ENCODE peak calls at places on chromosomes 12 and 14, in five cellular contexts. M, U, V, J and P are unnamed samples. For H3K4me1, the result is how much of the 10 kb centered on the place peaks cover.

GRCh38 chr14:26702721-26703250 is 105.0 kb upstream of the NOVA1 start:
- DNase-seq in U (peak), M (no peak), V (peak), J (no peak), P (peak)

GRCh38 chr12:48542300-48542928 is 17.0 kb downstream of the OR8S1 start:
- DNase-seq in V (peak), M (no peak), U (peak), J (peak), P (peak)

GRCh38 chr12:41983896-41984295 is 160.8 kb downstream of the GXYLT1 start:
- DNase-seq in J (no peak), M (peak), U (no peak), V (no peak), P (no peak)

GRCh38 chr14:44893535-44893934 is 68.2 kb downstream of the KLHL28 start:
- DNase-seq in M (no peak), J (no peak), U (no peak), V (no peak), P (no peak)

GRCh38 chr12:103422328-103422727 is 73.4 kb downstream of the C12orf42 start:
- DNase-seq in J (no peak), V (no peak), M (no peak), U (no peak), P (no peak)

GRCh38 chr14:24058260-24058950 is 6.6 kb downstream of the CARMIL3 start:
- DNase-seq in J (no peak), U (peak), M (peak), V (peak), P (peak)

GRCh38 chr12:20525064-20525610 is 156.8 kb downstream of the PDE3A start:
- DNase-seq in V (no peak), U (peak), J (no peak), M (no peak), P (no peak)

GRCh38 chr12:112381421-112381897 is 772 bp downstream of the HECTD4 start:
- DNase-seq in V (peak), J (no peak), U (no peak), M (no peak), P (peak)

GRCh38 chr12:19390208-19390607 is 49.1 kb upstream of the AEBP2 start:
- DNase-seq in J (no peak), M (no peak), U (no peak), V (no peak), P (peak)

GRCh38 chr14:49497725-49498348 is 88.3 kb downstream of the RPS29 start:
- DNase-seq in U (peak), M (peak), J (peak), V (peak), P (peak)

GRCh38 chr12:113555226-113555625 is 83.6 kb upstream of the LHX5 start:
- DNase-seq in M (no peak), V (no peak), J (no peak), U (no peak), P (peak)

GRCh38 chr12:108671110-108671509 is 37.4 kb upstream of the SELPLG start:
- DNase-seq in M (no peak), U (no peak), V (no peak), J (no peak), P (no peak)

GRCh38 chr12:10722905-10723866 is at the start of gene YBX3:
- DNase-seq in M (peak), V (peak), U (peak), J (peak), P (peak)

GRCh38 chr14:94540031-94540794 is 21.0 kb upstream of the SERPINA4 start:
- DNase-seq in V (peak), M (no peak), U (peak), J (no peak), P (no peak)

GRCh38 chr12:27711312-27711682 is 665 bp downstream of the MRPS35 start:
- DNase-seq in M (no peak), J (no peak), V (no peak), U (peak), P (peak)

GRCh38 chr14:21408152-21408551 is 24.3 kb upstream of the SUPT16H start:
- DNase-seq in V (peak), U (peak), M (no peak), J (no peak), P (peak)

GRCh38 chr12:62123721-62124203 is 136.4 kb upstream of the USP15 start:
- DNase-seq in V (peak), M (peak), U (peak), J (peak), P (peak)

GRCh38 chr14:104230946-104231345 is 92.6 kb downstream of the KIF26A start:
- DNase-seq in M (no peak), U (no peak), J (no peak), V (no peak), P (no peak)
- H3K4me1 ChIP-seq in M (under half), U (under half), J (under half), V (under half), P (under half)

GRCh38 chr14:52042371-52043037 is 26.4 kb downstream of the NID2 start:
- DNase-seq in V (no peak), U (no peak), J (no peak), M (no peak), P (no peak)

GRCh38 chr14:52046376-52046917 is 22.4 kb downstream of the NID2 start:
- DNase-seq in V (peak), U (no peak), J (no peak), M (no peak), P (no peak)

GRCh38 chr14:52048132-52048531 is 20.7 kb downstream of the NID2 start:
- DNase-seq in J (no peak), M (no peak), U (no peak), V (no peak), P (no peak)

GRCh38 chr14:52043690-52044089 is 25.2 kb downstream of the NID2 start:
- DNase-seq in U (peak), J (peak), M (peak), V (peak), P (peak)

GRCh38 chr14:52044791-52045522 is 23.9 kb downstream of the NID2 start:
- DNase-seq in J (no peak), V (peak), M (no peak), U (peak), P (peak)
- H3K4me2 ChIP-seq in J (no peak), V (peak), M (peak), U (peak), P (peak)

DNA sequence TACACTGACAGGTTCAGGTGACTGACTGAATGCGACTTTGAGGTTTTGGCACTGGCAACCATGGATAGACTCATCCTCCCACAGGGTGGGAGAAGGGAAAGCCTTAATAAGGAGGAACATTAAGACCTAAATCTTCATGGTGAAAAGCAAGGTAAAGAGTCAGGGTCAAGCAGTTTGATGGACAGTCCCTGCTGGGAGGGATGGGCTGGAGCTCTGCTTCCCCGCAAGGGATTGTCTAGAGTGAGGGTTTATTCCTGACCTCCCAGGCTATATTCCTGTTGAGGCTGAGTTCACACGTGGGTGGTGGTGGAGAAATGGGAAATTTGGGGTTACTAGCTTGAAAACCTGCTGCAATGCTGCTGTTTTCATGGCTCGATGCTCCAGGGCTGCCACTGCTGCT is 9.4 kb upstream of the STAC3 start:
- DNase-seq in J (no peak), M (no peak), U (no peak), V (no peak), P (no peak)
- H3K4me1 ChIP-seq in J (under half), M (under half), U (under half), V (under half), P (under half)

GRCh38 chr14:88045705-88046104 is 40.8 kb downstream of the GPR65 start:
- DNase-seq in J (no peak), M (no peak), V (no peak), U (no peak), P (no peak)

GRCh38 chr14:88040141-88040540 is 35.2 kb downstream of the GPR65 start:
- DNase-seq in M (no peak), U (no peak), V (no peak), J (no peak), P (no peak)

GRCh38 chr14:88043523-88043922 is 38.6 kb downstream of the GPR65 start:
- DNase-seq in M (no peak), U (peak), V (no peak), J (no peak), P (peak)

GRCh38 chr14:88044782-88045446 is 40.0 kb downstream of the GPR65 start:
- DNase-seq in V (no peak), J (no peak), U (peak), M (no peak), P (peak)

GRCh38 chr14:88044129-88044727 is 39.3 kb downstream of the GPR65 start:
- DNase-seq in M (no peak), V (peak), U (peak), J (no peak), P (peak)
- H3K4me2 ChIP-seq in M (no peak), V (no peak), U (peak), J (no peak), P (peak)

DNA sequence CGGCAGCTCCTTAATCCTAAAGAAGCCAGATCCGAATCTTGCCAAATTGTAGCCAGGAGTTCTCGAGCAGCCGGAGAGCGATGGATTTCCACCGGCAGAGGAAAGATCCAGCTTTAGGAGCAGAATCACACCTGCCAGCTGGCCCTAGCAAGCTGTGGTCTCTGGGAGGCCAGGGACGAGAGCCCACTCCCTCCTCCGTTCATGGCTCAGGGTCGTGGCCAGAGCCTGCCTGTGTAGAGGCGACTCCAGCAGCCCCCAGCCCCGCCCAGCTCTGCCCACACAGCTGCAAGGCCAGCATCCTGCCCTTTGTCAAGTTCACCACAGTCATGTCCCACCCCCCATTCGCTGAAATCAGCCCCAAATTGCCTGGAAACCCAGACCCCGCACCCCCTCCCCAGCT is 121.0 kb downstream of the SCARB1 start:
- DNase-seq in J (no peak), V (no peak), U (no peak), M (peak), P (no peak)
- H3K4me1 ChIP-seq in J (half or more), V (under half), U (half or more), M (under half), P (under half)

GRCh38 chr14:60183138-60183537 is 17.9 kb upstream of the DHRS7 start:
- DNase-seq in J (no peak), V (no peak), U (no peak), M (no peak), P (no peak)
- H3K4me2 ChIP-seq in J (no peak), V (no peak), U (no peak), M (no peak), P (peak)

DNA sequence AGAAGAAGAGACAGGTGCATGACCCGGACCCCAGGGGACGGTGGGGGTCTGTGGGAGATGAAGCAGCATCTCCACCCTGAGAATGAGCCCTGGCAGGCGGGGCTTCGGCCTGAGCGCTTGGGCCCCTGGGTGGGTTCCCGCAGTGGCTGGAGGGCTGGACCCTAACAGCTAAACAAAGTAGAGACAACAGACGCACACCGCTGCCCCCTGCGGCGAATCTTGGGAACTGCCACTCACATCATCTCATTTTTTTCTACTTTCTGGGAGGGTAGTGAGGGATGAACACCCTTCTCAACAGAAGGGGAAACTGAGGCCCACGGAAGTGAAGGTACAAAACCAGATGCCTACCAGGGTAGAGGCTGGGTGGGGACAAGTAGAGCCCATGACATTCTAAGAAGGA is 104.7 kb downstream of the RFLNA start:
- DNase-seq in U (peak), V (peak), M (peak), J (no peak), P (peak)
- H3K4me1 ChIP-seq in U (half or more), V (under half), M (under half), J (under half), P (under half)

GRCh38 chr12:1517734-1518485 is 76.5 kb downstream of the FBXL14 start:
- DNase-seq in M (no peak), V (no peak), U (no peak), J (no peak), P (no peak)
- H3K4me2 ChIP-seq in M (no peak), V (peak), U (peak), J (peak), P (peak)